ENCODE peak calls at places on chromosomes 7 and 10, in five cellular contexts. One of them, this sample, is unnamed. For H3K4me1, the result is how much of the 10 kb centered on the place peaks cover.

GRCh38 chr7:5457245-5457735 is 33.7 kb upstream of the TNRC18 start:
- DNase-seq in astrocyte: no peak
- DNase-seq in hepatocyte: no peak
- DNase-seq in CD8-positive, alpha-beta T cell: no peak
- DNase-seq in heart left ventricle: no peak
- DNase-seq in this sample: no peak

GRCh38 chr7:116977172-116977571 is 23.9 kb downstream of the ST7 start:
- DNase-seq in astrocyte: peak
- DNase-seq in hepatocyte: no peak
- DNase-seq in CD8-positive, alpha-beta T cell: no peak
- DNase-seq in heart left ventricle: no peak
- DNase-seq in this sample: peak

GRCh38 chr7:116177009-116177408 is 33.3 kb upstream of the TES start:
- DNase-seq in astrocyte: peak
- DNase-seq in hepatocyte: no peak
- DNase-seq in CD8-positive, alpha-beta T cell: no peak
- DNase-seq in heart left ventricle: no peak
- DNase-seq in this sample: no peak

GRCh38 chr10:128628252-128628651 is 502.0 kb upstream of the MKI67 start:
- DNase-seq in astrocyte: no peak
- DNase-seq in hepatocyte: no peak
- DNase-seq in CD8-positive, alpha-beta T cell: no peak
- DNase-seq in heart left ventricle: no peak
- DNase-seq in this sample: no peak

GRCh38 chr7:154424370-154424769 is 372.2 kb downstream of the DPP6 start:
- DNase-seq in astrocyte: no peak
- DNase-seq in hepatocyte: no peak
- DNase-seq in CD8-positive, alpha-beta T cell: no peak
- DNase-seq in heart left ventricle: no peak
- DNase-seq in this sample: no peak

GRCh38 chr7:132402751-132403245 is 173.5 kb downstream of the PLXNA4 start:
- DNase-seq in astrocyte: peak
- DNase-seq in hepatocyte: no peak
- DNase-seq in CD8-positive, alpha-beta T cell: no peak
- DNase-seq in heart left ventricle: peak
- DNase-seq in this sample: no peak

GRCh38 chr7:107874605-107875446 is 16.2 kb upstream of the DLD start:
- DNase-seq in astrocyte: peak
- DNase-seq in hepatocyte: peak
- DNase-seq in CD8-positive, alpha-beta T cell: peak
- DNase-seq in heart left ventricle: peak
- DNase-seq in this sample: peak

GRCh38 chr10:62993121-62993520 is 140.0 kb upstream of the NRBF2 start:
- DNase-seq in astrocyte: peak
- DNase-seq in hepatocyte: no peak
- DNase-seq in CD8-positive, alpha-beta T cell: no peak
- DNase-seq in heart left ventricle: no peak
- DNase-seq in this sample: no peak

GRCh38 chr10:46548781-46549090 is 7.7 kb downstream of the GPRIN2 start:
- DNase-seq in astrocyte: no peak
- DNase-seq in hepatocyte: no peak
- DNase-seq in CD8-positive, alpha-beta T cell: no peak
- DNase-seq in heart left ventricle: no peak
- DNase-seq in this sample: no peak

GRCh38 chr10:91883549-91884542 is 25.4 kb downstream of the FGFBP3 start:
- DNase-seq in astrocyte: peak
- DNase-seq in hepatocyte: peak
- DNase-seq in CD8-positive, alpha-beta T cell: no peak
- DNase-seq in heart left ventricle: peak
- DNase-seq in this sample: peak

GRCh38 chr10:61081331-61081730 is 137.3 kb upstream of the RHOBTB1 start:
- DNase-seq in astrocyte: peak
- DNase-seq in hepatocyte: no peak
- DNase-seq in CD8-positive, alpha-beta T cell: no peak
- DNase-seq in heart left ventricle: no peak
- DNase-seq in this sample: no peak

GRCh38 chr10:71770789-71771188 is 2.5 kb downstream of the VSIR start:
- DNase-seq in astrocyte: no peak
- DNase-seq in hepatocyte: no peak
- DNase-seq in CD8-positive, alpha-beta T cell: no peak
- DNase-seq in heart left ventricle: no peak
- DNase-seq in this sample: no peak

GRCh38 chr10:118832242-118832651 is 77.5 kb upstream of the CACUL1 start:
- DNase-seq in astrocyte: no peak
- DNase-seq in hepatocyte: no peak
- DNase-seq in CD8-positive, alpha-beta T cell: no peak
- DNase-seq in heart left ventricle: peak
- DNase-seq in this sample: no peak

GRCh38 chr10:118823256-118823907 is 68.6 kb upstream of the CACUL1 start:
- DNase-seq in astrocyte: no peak
- DNase-seq in hepatocyte: no peak
- DNase-seq in CD8-positive, alpha-beta T cell: no peak
- DNase-seq in heart left ventricle: no peak
- DNase-seq in this sample: no peak

DNA sequence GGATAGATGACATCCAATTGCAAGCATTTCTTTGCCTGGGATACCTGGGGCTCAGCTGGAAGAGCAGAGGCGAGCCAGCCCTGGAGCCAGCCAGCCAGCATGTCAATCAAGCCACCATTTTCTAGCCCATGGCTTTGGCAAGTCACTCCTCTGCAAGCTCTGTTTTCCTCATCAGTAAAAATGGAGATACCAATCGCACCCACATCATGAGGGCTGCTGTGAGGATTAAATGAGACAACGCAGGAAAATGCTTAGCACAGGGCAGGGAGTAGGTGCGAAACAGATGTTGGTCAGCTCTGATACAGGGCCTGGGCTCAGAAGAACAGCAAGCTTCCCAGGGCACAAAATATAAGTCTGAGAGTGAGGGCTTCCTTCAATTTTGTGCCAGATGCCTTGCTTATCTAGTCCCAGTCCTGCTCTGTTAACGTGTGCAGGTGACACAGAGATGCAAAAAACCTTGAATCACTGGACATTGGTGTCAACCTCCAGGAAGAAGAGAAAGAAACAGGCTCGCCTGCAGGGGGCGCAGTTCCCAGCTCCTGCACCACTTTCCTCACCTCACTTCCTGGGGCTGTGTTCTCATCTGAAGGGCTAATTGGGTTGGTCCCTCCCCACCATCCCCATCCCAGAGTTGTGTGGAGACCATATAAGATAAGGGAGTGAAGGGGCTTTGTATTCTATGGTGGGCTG is 72.8 kb upstream of the CACUL1 start:
- DNase-seq in astrocyte: no peak
- DNase-seq in hepatocyte: no peak
- DNase-seq in CD8-positive, alpha-beta T cell: no peak
- DNase-seq in heart left ventricle: no peak
- DNase-seq in this sample: no peak
- TF ChIP-seq CTCF in astrocyte: no peak
- TF ChIP-seq CTCF in hepatocyte: no peak
- TF ChIP-seq CTCF in CD8-positive, alpha-beta T cell: no peak
- TF ChIP-seq CTCF in heart left ventricle: no peak
- TF ChIP-seq CTCF in this sample: peak

DNA sequence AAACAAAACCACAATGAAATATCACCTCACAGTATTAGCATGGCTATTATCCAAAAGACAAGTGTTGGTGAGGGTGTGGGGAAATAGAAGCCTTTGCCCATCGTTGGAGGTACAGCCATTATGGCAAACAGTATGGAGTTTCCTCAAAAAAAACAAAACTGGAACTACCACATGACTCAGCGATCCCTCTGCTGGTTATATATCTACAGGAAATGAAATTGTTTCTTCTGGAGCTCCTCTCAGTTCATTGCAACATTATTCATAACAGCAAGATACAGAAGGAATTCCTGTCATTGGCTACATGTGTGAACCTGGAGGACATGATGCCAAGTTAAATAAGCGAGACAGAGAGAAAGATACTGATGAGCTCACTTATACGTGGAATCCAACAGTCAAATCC is 2.4 kb upstream of the UBE3C start:
- DNase-seq in astrocyte: peak
- DNase-seq in hepatocyte: peak
- DNase-seq in CD8-positive, alpha-beta T cell: no peak
- DNase-seq in heart left ventricle: no peak
- DNase-seq in this sample: peak
- H3K4me3 ChIP-seq in astrocyte: no peak
- H3K4me3 ChIP-seq in hepatocyte: no peak
- H3K4me3 ChIP-seq in CD8-positive, alpha-beta T cell: no peak
- H3K4me3 ChIP-seq in heart left ventricle: no peak
- H3K4me3 ChIP-seq in this sample: no peak

DNA sequence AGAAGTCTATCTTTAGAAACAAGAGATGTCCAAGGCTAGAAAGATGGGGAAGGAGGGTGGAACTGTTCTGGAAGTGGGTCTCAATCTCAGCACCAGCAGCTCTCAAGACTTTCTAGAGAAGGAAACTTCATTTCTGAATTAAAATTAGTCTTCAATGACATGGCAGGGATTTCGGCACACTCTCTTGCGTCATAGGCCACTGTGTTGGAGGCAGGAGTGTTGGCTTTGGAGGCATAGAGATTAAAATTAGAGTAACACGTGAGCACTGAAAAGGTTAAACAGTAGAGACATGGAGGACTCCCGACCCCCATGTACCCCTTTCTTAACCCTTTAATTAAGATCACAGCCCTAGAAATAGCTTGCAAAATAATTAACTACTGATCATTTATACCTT is 43.3 kb downstream of the EGFR start:
- DNase-seq in astrocyte: no peak
- DNase-seq in hepatocyte: no peak
- DNase-seq in CD8-positive, alpha-beta T cell: no peak
- DNase-seq in heart left ventricle: no peak
- DNase-seq in this sample: no peak
- H3K4me1 ChIP-seq in astrocyte: half or more
- H3K4me1 ChIP-seq in hepatocyte: under half
- H3K4me1 ChIP-seq in CD8-positive, alpha-beta T cell: under half
- H3K4me1 ChIP-seq in heart left ventricle: under half
- H3K4me1 ChIP-seq in this sample: under half

GRCh38 chr7:92528188-92528957 is at the start of the genes PEX1 and RBM48:
- DNase-seq in astrocyte: peak
- DNase-seq in hepatocyte: peak
- DNase-seq in CD8-positive, alpha-beta T cell: peak
- DNase-seq in heart left ventricle: peak
- DNase-seq in this sample: peak
- TF ChIP-seq CTCF in astrocyte: peak
- TF ChIP-seq CTCF in hepatocyte: peak
- TF ChIP-seq CTCF in CD8-positive, alpha-beta T cell: no peak
- TF ChIP-seq CTCF in heart left ventricle: no peak
- TF ChIP-seq CTCF in this sample: peak

DNA sequence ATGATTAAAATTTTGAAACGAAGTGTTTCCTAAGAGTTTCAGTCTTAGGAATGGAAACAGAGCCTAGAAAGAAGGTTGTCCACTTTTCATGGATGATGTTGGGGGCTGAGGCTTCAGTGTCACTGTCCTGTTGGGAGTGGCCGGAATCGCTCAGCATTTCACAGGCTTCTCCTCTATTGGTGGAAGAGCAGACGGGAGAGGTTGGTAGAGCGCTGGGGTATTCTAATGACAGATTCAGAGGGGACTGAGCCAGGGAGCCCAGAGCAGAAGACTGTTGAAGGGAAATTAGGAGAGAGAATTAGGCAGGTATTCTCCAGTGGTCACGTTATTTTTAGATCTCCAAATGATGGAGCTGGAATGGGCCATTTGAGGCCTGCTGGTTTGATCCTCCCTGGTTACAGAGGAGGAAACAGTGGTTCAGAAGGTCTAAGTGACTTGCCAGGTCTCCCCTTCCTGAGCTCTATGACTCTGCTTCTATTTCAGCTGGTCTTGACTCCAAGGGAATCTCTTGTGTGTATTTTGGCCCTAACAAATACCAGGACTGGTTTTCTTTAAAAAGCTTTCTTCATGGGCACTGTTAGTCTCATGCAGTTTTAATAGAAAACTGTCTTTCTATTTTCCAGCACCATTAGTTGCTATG is 35.7 kb upstream of the EEPD1 start:
- DNase-seq in astrocyte: no peak
- DNase-seq in hepatocyte: no peak
- DNase-seq in CD8-positive, alpha-beta T cell: no peak
- DNase-seq in heart left ventricle: no peak
- DNase-seq in this sample: no peak
- H3K4me3 ChIP-seq in astrocyte: no peak
- H3K4me3 ChIP-seq in hepatocyte: no peak
- H3K4me3 ChIP-seq in CD8-positive, alpha-beta T cell: no peak
- H3K4me3 ChIP-seq in heart left ventricle: no peak
- H3K4me3 ChIP-seq in this sample: no peak

GRCh38 chr10:19906108-19906791 is 90.0 kb downstream of the PLXDC2 start:
- DNase-seq in astrocyte: no peak
- DNase-seq in hepatocyte: no peak
- DNase-seq in CD8-positive, alpha-beta T cell: no peak
- DNase-seq in heart left ventricle: no peak
- DNase-seq in this sample: no peak

GRCh38 chr10:19908991-19909699 is 92.9 kb downstream of the PLXDC2 start:
- DNase-seq in astrocyte: peak
- DNase-seq in hepatocyte: no peak
- DNase-seq in CD8-positive, alpha-beta T cell: no peak
- DNase-seq in heart left ventricle: no peak
- DNase-seq in this sample: peak

GRCh38 chr10:19904202-19904661 is 88.0 kb downstream of the PLXDC2 start:
- DNase-seq in astrocyte: peak
- DNase-seq in hepatocyte: no peak
- DNase-seq in CD8-positive, alpha-beta T cell: no peak
- DNase-seq in heart left ventricle: no peak
- DNase-seq in this sample: no peak
- H3K4me1 ChIP-seq in astrocyte: under half
- H3K4me1 ChIP-seq in hepatocyte: under half
- H3K4me1 ChIP-seq in CD8-positive, alpha-beta T cell: under half
- H3K4me1 ChIP-seq in heart left ventricle: under half
- H3K4me1 ChIP-seq in this sample: under half

DNA sequence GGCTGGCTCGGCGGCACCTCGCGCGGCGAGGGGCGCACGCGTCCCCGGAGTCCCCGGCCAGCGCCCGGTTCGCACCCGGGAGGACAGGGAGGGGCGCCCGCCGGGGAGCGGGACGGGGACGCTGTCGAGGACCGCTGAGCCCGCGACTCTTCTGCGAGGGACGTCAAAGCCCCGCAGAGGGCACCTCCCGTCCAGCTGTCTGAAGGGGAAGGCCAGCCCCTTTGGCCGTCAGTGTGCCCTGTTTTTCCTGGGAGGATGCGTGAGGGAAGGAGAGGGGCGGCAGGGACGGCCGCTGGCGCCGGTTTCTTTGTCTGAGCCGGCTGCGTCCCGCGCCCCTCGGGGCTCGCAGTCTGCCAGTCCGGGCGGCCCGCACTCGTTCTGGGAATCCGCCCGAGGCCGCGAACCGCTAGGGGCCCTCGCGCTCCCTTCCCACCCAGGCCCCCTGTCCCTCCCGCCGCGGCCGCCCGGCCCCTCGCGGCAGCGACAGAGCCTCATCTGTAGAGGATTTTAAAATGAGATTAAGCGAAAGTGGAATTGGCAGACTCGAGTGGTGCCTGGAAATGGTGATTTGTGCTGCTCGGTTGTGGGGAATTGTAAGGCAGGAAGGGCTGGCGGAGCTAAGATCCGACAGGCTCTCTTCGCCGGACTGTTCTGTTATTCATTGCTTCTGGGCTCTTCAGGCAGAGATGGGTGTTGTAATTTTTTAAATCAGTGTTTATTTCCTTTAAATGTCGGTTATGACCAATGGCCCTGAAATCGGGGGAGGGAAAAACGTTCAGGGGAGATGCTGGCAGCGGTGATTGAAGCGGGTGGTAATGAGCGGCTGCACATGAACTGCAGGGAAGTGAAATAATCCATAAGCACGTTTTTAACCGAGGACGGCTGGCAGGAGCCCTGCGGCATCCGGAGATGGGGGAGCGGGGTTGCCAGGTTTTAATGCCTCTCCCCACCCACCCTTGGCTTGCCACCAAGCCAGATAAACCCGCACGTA is 622 bp upstream of the RELN start:
- DNase-seq in astrocyte: peak
- DNase-seq in hepatocyte: peak
- DNase-seq in CD8-positive, alpha-beta T cell: peak
- DNase-seq in heart left ventricle: no peak
- DNase-seq in this sample: peak
- TF ChIP-seq CTCF in astrocyte: no peak
- TF ChIP-seq CTCF in hepatocyte: peak
- TF ChIP-seq CTCF in CD8-positive, alpha-beta T cell: no peak
- TF ChIP-seq CTCF in heart left ventricle: no peak
- TF ChIP-seq CTCF in this sample: peak

This sample was measured in A673.